ENCODE peak calls at places on chromosomes 2 and 18, in four cellular contexts. K is bronchial epithelial cell; I is RKO; J is activated effector memory CD4-positive, alpha-beta T cell treated with anti-CD3 and anti-CD28 coated beads, Interleukin-2, amount 50 U/mL, for 16 hours. O is an unnamed sample.

GRCh38 chr18:29737190-29737589 is 1305.4 kb downstream of the DSC3 start:
- DNase-seq in J (no peak), K (no peak), I (no peak), O (no peak)

GRCh38 chr2:88658318-88658717 is 31.1 kb upstream of the EIF2AK3 start:
- DNase-seq in K (peak), J (no peak), I (no peak), O (no peak)

GRCh38 chr2:190355968-190356657 is 12.7 kb downstream of the INPP1 start:
- DNase-seq in I (no peak), J (no peak), K (peak), O (no peak)

GRCh38 chr2:45825001-45825651 is 173.7 kb downstream of the PRKCE start:
- DNase-seq in J (no peak), K (no peak), I (no peak), O (no peak)

GRCh38 chr2:191155608-191156071 is 4.8 kb upstream of the STAT4 start:
- DNase-seq in J (no peak), I (peak), K (peak), O (no peak)

GRCh38 chr2:65064728-65065552 is 8.7 kb downstream of the CEP68 start:
- DNase-seq in K (peak), J (peak), I (peak), O (peak)

GRCh38 chr2:172628085-172628484 is 72.2 kb downstream of the PDK1 start:
- DNase-seq in J (no peak), I (no peak), K (no peak), O (no peak)

GRCh38 chr2:43812947-43813346 is 25.7 kb downstream of the ABCG5 start:
- DNase-seq in K (no peak), I (no peak), J (no peak), O (no peak)

GRCh38 chr2:25979006-25979405 is 3.3 kb downstream of the KIF3C start:
- DNase-seq in J (no peak), K (no peak), I (no peak), O (no peak)